ENCODE peak calls at places on chromosome 11, in six cellular contexts. F is CD4-positive, alpha-beta memory T cell; U is right atrium auricular region; K is DND-41; Y is CD8-positive, alpha-beta T cell; M is IMR-90. T is an unnamed sample.

GRCh38 chr11:614583-615452 is 932 bp downstream of the IRF7 start:
- DNase-seq in Y (peak), K (no peak), F (no peak), M (no peak), U (no peak), T (no peak)

GRCh38 chr11:130527648-130528300 is 79.3 kb downstream of the ADAMTS15 start:
- DNase-seq in M (peak), Y (no peak), F (no peak), K (no peak), U (peak), T (no peak)

GRCh38 chr11:90326647-90327046 is 103.8 kb upstream of the CHORDC1 start:
- DNase-seq in K (no peak), Y (no peak), M (no peak), F (no peak), U (no peak), T (no peak)

GRCh38 chr11:15941206-15941770 is 415.1 kb downstream of the SOX6 start:
- DNase-seq in M (no peak), F (no peak), Y (no peak), U (no peak), K (no peak), T (no peak)

GRCh38 chr11:103619480-103619879 is 417.0 kb upstream of the DDI1 start:
- DNase-seq in F (no peak), K (no peak), Y (no peak), U (no peak), M (no peak), T (no peak)

GRCh38 chr11:116386118-116386699 is 386.6 kb downstream of the BUD13 start:
- DNase-seq in M (no peak), F (no peak), K (no peak), Y (no peak), U (no peak), T (no peak)

GRCh38 chr11:76215946-76216345 is 9.6 kb upstream of the WNT11 start:
- DNase-seq in K (no peak), F (no peak), Y (no peak), M (peak), U (no peak), T (no peak)

GRCh38 chr11:2797181-2797711 is 88.3 kb downstream of the CDKN1C start:
- DNase-seq in M (no peak), Y (no peak), F (no peak), K (no peak), U (peak), T (peak)

GRCh38 chr11:47285969-47286770 is 16.2 kb downstream of the MADD start:
- DNase-seq in M (no peak), K (no peak), F (no peak), U (no peak), Y (no peak), T (no peak)

GRCh38 chr11:95095858-95096587 is 6.4 kb downstream of the ENDOD1 start:
- DNase-seq in M (peak), U (no peak), Y (no peak), K (no peak), F (no peak), T (no peak)

GRCh38 chr11:20022363-20023081 is 137.8 kb downstream of the DBX1 start:
- DNase-seq in Y (no peak), M (peak), U (no peak), K (no peak), F (no peak), T (no peak)

GRCh38 chr11:88320149-88320559 is 17.4 kb downstream of the CTSC start:
- DNase-seq in K (no peak), F (no peak), U (no peak), M (peak), Y (no peak), T (no peak)

GRCh38 chr11:131246589-131247164 is 123.7 kb upstream of the NTM start:
- DNase-seq in U (no peak), Y (no peak), F (no peak), K (peak), M (no peak), T (no peak)

GRCh38 chr11:88175004-88175706 is at the start of gene RAB38:
- DNase-seq in U (no peak), Y (no peak), M (peak), K (no peak), F (peak), T (no peak)

GRCh38 chr11:133269272-133269671 is 263.0 kb downstream of the OPCML start:
- DNase-seq in M (no peak), K (no peak), Y (no peak), U (no peak), F (no peak), T (no peak)

GRCh38 chr11:80320765-80321164 is 879.9 kb upstream of the TENM4 start:
- DNase-seq in Y (no peak), K (no peak), M (no peak), F (no peak), U (no peak), T (no peak)

GRCh38 chr11:129620705-129621104 is 194.9 kb upstream of the TMEM45B start:
- DNase-seq in U (no peak), M (no peak), Y (no peak), F (no peak), K (no peak), T (no peak)

GRCh38 chr11:9600651-9601040 is 27.2 kb downstream of the WEE1 start:
- DNase-seq in U (no peak), Y (no peak), M (peak), F (no peak), K (no peak), T (no peak)

GRCh38 chr11:17479284-17480214 is 2.9 kb upstream of the ABCC8 start:
- DNase-seq in M (no peak), Y (no peak), F (no peak), K (peak), U (no peak), T (no peak)

GRCh38 chr11:64100345-64100744 is 64.6 kb downstream of the FLRT1 start:
- DNase-seq in Y (no peak), M (no peak), K (no peak), U (no peak), F (no peak), T (no peak)

GRCh38 chr11:133323354-133323753 is 208.9 kb downstream of the OPCML start:
- DNase-seq in Y (no peak), M (no peak), F (no peak), K (no peak), U (no peak), T (no peak)

GRCh38 chr11:133961890-133962289 is 5.1 kb upstream of the IGSF9B start:
- DNase-seq in F (no peak), M (no peak), U (no peak), Y (no peak), K (no peak), T (no peak)

GRCh38 chr11:127492025-127492424 is 491.5 kb upstream of the KIRREL3 start:
- DNase-seq in K (no peak), M (no peak), F (no peak), Y (no peak), U (no peak), T (no peak)

GRCh38 chr11:35305670-35306382 is 113.5 kb downstream of the SLC1A2 start:
- DNase-seq in M (peak), U (no peak), Y (peak), F (peak), K (peak), T (peak)

GRCh38 chr11:68552542-68552941 is 92.0 kb downstream of the PPP6R3 start:
- DNase-seq in U (no peak), F (no peak), K (no peak), Y (no peak), M (no peak), T (no peak)

GRCh38 chr11:114089748-114090147 is 30.2 kb downstream of the ZBTB16 start:
- DNase-seq in M (no peak), Y (no peak), K (no peak), F (no peak), U (no peak), T (no peak)

GRCh38 chr11:77101043-77101537 is 1.6 kb upstream of the OMP start:
- DNase-seq in K (no peak), U (no peak), M (peak), Y (no peak), F (no peak), T (no peak)

GRCh38 chr11:75598264-75598663 is 36.2 kb downstream of the SERPINH1 start:
- DNase-seq in M (peak), U (no peak), K (no peak), Y (no peak), F (no peak), T (no peak)

GRCh38 chr11:120952503-120953229 is 71.2 kb upstream of the TBCEL start:
- DNase-seq in Y (peak), K (peak), U (no peak), F (peak), M (peak), T (no peak)
- H3K4me3 ChIP-seq in Y (peak), K (no peak), U (peak), F (no peak), M (no peak), T (no peak)

DNA sequence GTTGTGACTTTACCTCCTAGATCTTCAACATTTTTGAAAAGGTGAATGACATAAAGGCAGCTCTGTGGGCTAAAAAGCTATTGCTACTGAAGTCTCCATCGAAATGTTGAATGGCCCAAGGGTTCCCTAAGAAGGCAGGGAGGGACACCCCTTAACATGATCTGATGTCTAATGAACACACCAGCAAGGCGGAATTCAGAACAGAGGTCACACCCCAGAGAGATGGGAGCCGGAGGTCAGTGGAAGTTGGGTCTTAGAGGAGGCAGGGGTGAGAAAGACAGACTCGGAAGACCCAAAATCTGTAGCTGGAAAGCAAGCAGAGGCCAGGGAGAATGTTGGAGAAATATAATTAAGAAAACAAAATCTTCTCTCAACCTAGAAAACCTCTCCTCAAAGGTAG is 79.0 kb downstream of the TRIM29 start:
- DNase-seq in K (no peak), F (no peak), M (no peak), U (no peak), Y (no peak), T (no peak)
- H3K4me3 ChIP-seq in K (no peak), F (no peak), M (no peak), U (no peak), Y (no peak), T (no peak)

GRCh38 chr11:44834846-44835245 is 108.1 kb downstream of the TSPAN18 start:
- DNase-seq in F (no peak), Y (no peak), U (no peak), M (no peak), K (no peak), T (no peak)

GRCh38 chr11:44835326-44835725 is 108.6 kb downstream of the TSPAN18 start:
- DNase-seq in K (no peak), M (no peak), Y (no peak), U (no peak), F (no peak), T (no peak)

GRCh38 chr11:44833221-44833620 is 106.5 kb downstream of the TSPAN18 start:
- DNase-seq in U (no peak), M (no peak), Y (no peak), F (no peak), K (no peak), T (no peak)

GRCh38 chr11:44832452-44832851 is 105.7 kb downstream of the TSPAN18 start:
- DNase-seq in U (no peak), K (no peak), F (no peak), M (no peak), Y (no peak), T (no peak)

GRCh38 chr11:44833869-44834452 is 107.2 kb downstream of the TSPAN18 start:
- DNase-seq in Y (no peak), U (no peak), K (no peak), M (no peak), F (no peak), T (no peak)
- H3K4me3 ChIP-seq in Y (no peak), U (no peak), K (no peak), M (no peak), F (no peak), T (no peak)

GRCh38 chr11:73072935-73073481 is 69.1 kb downstream of the FCHSD2 start:
- DNase-seq in Y (no peak), F (peak), U (no peak), M (peak), K (no peak), T (no peak)
- H3K4me3 ChIP-seq in Y (no peak), F (peak), U (no peak), M (no peak), K (no peak), T (no peak)

GRCh38 chr11:86060544-86060943 is 8.3 kb downstream of the PICALM start:
- DNase-seq in K (no peak), F (no peak), Y (no peak), U (no peak), M (no peak), T (no peak)
- H3K4me3 ChIP-seq in K (no peak), F (no peak), Y (no peak), U (no peak), M (no peak), T (no peak)

GRCh38 chr11:65526744-65527143 is 1.9 kb downstream of the SCYL1 start:
- DNase-seq in Y (no peak), K (no peak), F (no peak), U (no peak), M (no peak), T (no peak)
- H3K4me3 ChIP-seq in Y (no peak), K (no peak), F (no peak), U (no peak), M (no peak), T (no peak)

GRCh38 chr11:73661035-73661628 is 14.8 kb downstream of the PLEKHB1 start:
- DNase-seq in Y (peak), K (peak), U (peak), M (peak), F (peak), T (peak)
- H3K4me3 ChIP-seq in Y (no peak), K (peak), U (peak), M (peak), F (no peak), T (no peak)

GRCh38 chr11:6320411-6321207 is at the start of gene CAVIN3:
- DNase-seq in F (no peak), Y (no peak), K (no peak), U (peak), M (peak), T (no peak)

GRCh38 chr11:6321961-6322362 is 1.7 kb upstream of the CAVIN3 start:
- DNase-seq in M (peak), U (no peak), K (no peak), Y (no peak), F (no peak), T (no peak)

GRCh38 chr11:6319879-6320410 is 356 bp downstream of the CAVIN3 start:
- DNase-seq in M (peak), Y (no peak), F (no peak), K (no peak), U (peak), T (no peak)

GRCh38 chr11:6321356-6321755 is 1.1 kb upstream of the CAVIN3 start:
- DNase-seq in F (no peak), U (no peak), K (no peak), M (no peak), Y (no peak), T (no peak)

DNA sequence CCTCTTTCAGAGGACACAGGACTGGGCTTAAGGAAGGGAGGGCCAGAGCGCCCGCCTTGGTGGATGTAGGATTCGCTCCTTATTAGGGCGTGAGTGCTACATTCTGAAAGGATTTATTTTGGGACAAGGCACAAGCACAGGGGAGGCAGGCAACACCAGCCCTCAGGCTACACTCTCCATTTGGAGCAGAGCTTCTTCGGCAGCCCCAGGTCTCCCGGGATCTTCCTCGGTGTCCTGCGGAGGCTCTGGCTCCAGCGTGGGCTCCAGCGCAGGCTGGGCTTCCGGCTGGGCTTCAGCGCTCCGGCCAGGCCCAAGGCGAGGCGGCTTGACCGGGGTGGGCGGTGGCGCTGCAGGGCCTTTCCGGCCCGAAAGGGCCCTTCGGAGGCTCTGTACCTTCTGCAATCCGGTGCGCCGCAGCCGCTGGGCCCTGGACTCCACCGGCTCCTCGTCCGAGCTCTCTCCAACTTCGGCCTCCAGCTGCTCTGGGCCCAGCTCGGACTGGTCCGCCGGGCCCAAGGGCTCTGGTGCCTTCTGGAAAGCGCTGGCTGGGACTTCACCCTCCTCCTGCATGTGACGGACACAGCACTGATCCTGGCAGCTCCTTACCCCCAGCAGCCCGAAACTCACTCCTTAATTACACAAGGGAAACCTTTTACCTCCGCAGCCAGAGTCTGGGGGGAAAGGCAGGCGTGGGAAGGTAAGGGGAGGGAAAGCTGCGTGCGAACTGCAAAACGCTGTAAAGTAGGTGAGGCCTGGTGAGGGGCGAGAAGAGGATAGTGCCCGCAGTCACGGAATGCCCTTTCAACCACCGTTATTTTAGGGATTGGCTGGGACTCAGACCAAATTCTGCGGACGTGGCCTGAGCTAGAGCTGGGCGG is 1.1 kb downstream of the CAVIN3 start:
- DNase-seq in K (no peak), F (no peak), M (peak), U (peak), Y (no peak), T (no peak)
- H3K4me3 ChIP-seq in K (no peak), F (no peak), M (peak), U (peak), Y (no peak), T (no peak)

DNA sequence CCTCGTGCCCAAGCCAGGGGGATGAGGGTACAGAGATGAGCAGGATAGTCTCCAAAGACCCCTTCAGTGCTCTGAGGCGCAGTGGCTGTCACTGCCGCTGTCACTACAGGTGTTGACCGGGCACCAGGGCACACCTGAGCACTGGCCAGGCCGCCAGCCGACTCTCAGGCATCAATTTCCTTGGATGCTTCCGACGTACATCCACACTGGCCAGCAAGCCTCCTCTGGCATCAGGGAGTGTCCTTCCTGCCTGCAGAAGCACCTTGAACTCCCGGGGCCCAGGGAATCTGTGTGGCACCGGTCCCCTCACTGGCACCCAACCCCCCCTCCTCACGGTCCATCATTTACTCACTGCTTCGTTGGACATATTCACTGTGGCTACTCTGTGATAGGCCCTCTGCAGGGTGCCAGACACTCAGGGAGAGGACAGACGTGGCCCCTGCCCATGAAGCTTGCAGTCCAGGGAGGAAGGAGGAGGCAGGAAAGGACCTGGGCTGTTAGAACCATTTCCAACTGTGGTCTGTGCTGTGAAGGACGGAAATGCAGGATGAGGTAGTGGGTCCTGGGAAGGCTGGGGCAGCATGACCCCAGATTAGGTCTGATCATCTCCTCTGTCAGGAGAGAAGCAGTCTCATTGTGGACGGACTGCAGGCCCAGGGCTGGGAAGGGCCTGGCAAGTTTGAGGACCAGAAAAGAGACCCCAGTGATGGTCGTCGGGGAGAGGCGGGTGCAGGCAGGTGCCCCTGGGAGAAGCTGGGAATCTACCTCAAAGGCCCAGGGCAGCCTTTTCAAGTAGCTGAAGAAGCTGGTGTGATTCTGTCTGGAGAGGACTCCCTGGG is 46.3 kb upstream of the ANO1 start:
- DNase-seq in U (peak), M (no peak), Y (no peak), K (no peak), F (no peak), T (no peak)
- H3K4me3 ChIP-seq in U (no peak), M (no peak), Y (no peak), K (no peak), F (no peak), T (no peak)

T was measured in CD8-positive, alpha-beta memory T cell.